ENCODE peak calls at places on chromosomes 16 and 17, in eight cellular contexts. P, G, E, B, L, F, N and I are unnamed samples.

GRCh38 chr17:62869885-62870580 is 61.9 kb upstream of the MARCHF10 start:
- DNase-seq in N (no peak), G (no peak), B (no peak), P (no peak), E (no peak), L (peak), F (no peak), I (no peak)

GRCh38 chr16:1723450-1724147 is 17.6 kb downstream of the MAPK8IP3 start:
- DNase-seq in B (peak), P (peak), E (no peak), G (peak), L (peak), F (no peak), N (no peak), I (no peak)

GRCh38 chr17:79989106-79989835 is 46.4 kb downstream of the TBC1D16 start:
- DNase-seq in B (no peak), N (no peak), E (no peak), P (no peak), L (no peak), G (no peak), F (no peak), I (no peak)

GRCh38 chr17:42760652-42761581 is at the start of gene RAMP2:
- DNase-seq in N (no peak), G (peak), E (peak), B (no peak), L (no peak), F (no peak), P (no peak), I (no peak)

GRCh38 chr16:3283525-3284447 is 495 bp downstream of the ZNF263 start:
- DNase-seq in L (no peak), G (no peak), B (no peak), P (no peak), E (no peak), N (no peak), F (no peak), I (no peak)

GRCh38 chr16:12703935-12704334 is 99.8 kb downstream of the CPPED1 start:
- DNase-seq in E (no peak), B (no peak), G (no peak), F (no peak), P (no peak), N (no peak), L (peak), I (peak)

GRCh38 chr17:35807371-35808144 is 1.7 kb upstream of the TAF15 start:
- DNase-seq in E (no peak), G (no peak), P (no peak), B (no peak), N (no peak), L (no peak), F (no peak), I (no peak)

GRCh38 chr16:4404967-4405696 is 11.3 kb downstream of the CORO7 start:
- DNase-seq in L (no peak), F (no peak), P (no peak), G (no peak), N (peak), E (no peak), B (no peak), I (no peak)

GRCh38 chr17:2190014-2190413 is 113.6 kb downstream of the SMG6 start:
- DNase-seq in N (no peak), B (no peak), L (no peak), G (no peak), E (no peak), P (no peak), F (no peak), I (no peak)

GRCh38 chr16:10937068-10937859 is 5.0 kb downstream of the DEXI start:
- DNase-seq in G (no peak), F (no peak), P (no peak), L (no peak), B (no peak), N (no peak), E (peak), I (no peak)

GRCh38 chr17:61196799-61197198 is 202.8 kb upstream of the TBX2 start:
- DNase-seq in F (no peak), L (no peak), B (no peak), N (no peak), G (no peak), E (no peak), P (no peak), I (no peak)

GRCh38 chr17:42891539-42892152 is 9.0 kb upstream of the G6PC1 start:
- DNase-seq in E (no peak), L (no peak), N (no peak), P (no peak), B (no peak), G (no peak), F (no peak), I (no peak)

GRCh38 chr16:12057276-12057675 is 80.7 kb downstream of the SNX29 start:
- DNase-seq in P (no peak), G (no peak), L (peak), B (no peak), E (peak), F (no peak), N (peak), I (no peak)

GRCh38 chr17:4986951-4987766 is at the start of gene CAMTA2:
- DNase-seq in P (peak), B (peak), F (peak), E (peak), G (peak), N (peak), L (no peak), I (no peak)

GRCh38 chr16:10751291-10751697 is 7.7 kb downstream of the NUBP1 start:
- DNase-seq in F (no peak), G (no peak), N (no peak), P (no peak), E (no peak), L (no peak), B (no peak), I (no peak)

GRCh38 chr17:81018044-81018802 is 16.7 kb upstream of the BAIAP2 start:
- DNase-seq in P (peak), L (no peak), F (no peak), B (peak), N (peak), E (peak), G (no peak), I (no peak)

GRCh38 chr17:82937411-82938371 is 97.9 kb upstream of the ZNF750 start:
- DNase-seq in N (peak), F (no peak), E (peak), P (no peak), L (no peak), G (no peak), B (no peak), I (no peak)

GRCh38 chr17:74903671-74904070 is 10.2 kb upstream of the FADS6 start:
- DNase-seq in P (no peak), G (no peak), F (no peak), E (no peak), N (no peak), L (no peak), B (no peak), I (no peak)

GRCh38 chr17:36495076-36495578 is 8.6 kb downstream of the ZNHIT3 start:
- DNase-seq in F (no peak), P (peak), B (no peak), N (no peak), E (no peak), L (no peak), G (no peak), I (no peak)